ENCODE peak calls at places on chromosomes 12 and 14, in six cellular contexts. R, L, S, I, K and M are unnamed samples.
A peak's percentile ranks its signal among the peaks of the same experiment; 100 is the strongest.

GRCh38 chr14:79293482-79293881 is 917.8 kb downstream of the DIO2 start:
- DNase-seq in I (no peak), R (no peak), K (no peak), L (no peak), S (no peak), M (no peak)

GRCh38 chr12:29039013-29039412 is 110.1 kb upstream of the FAR2 start:
- DNase-seq in L (no peak), K (no peak), I (peak; percentile 72), S (no peak), R (no peak), M (no peak)

GRCh38 chr12:62600038-62600437 is 133.4 kb downstream of the MON2 start:
- DNase-seq in L (no peak), S (no peak), K (no peak), R (no peak), I (no peak), M (no peak)

GRCh38 chr12:18054925-18055324 is 35.1 kb downstream of the RERGL start:
- DNase-seq in I (no peak), S (no peak), R (no peak), K (no peak), L (no peak), M (no peak)

GRCh38 chr12:19244312-19244711 is 114.8 kb downstream of the PLEKHA5 start:
- DNase-seq in I (no peak), S (no peak), L (no peak), R (no peak), K (no peak), M (no peak)

GRCh38 chr14:61528591-61529021 is 166.7 kb upstream of the HIF1A start:
- DNase-seq in K (no peak), R (no peak), L (no peak), I (peak; percentile 81), S (no peak), M (peak; percentile 38)

GRCh38 chr14:80211143-80212024 is at the start of gene DIO2:
- DNase-seq in I (no peak), S (no peak), K (no peak), R (no peak), L (no peak), M (no peak)

GRCh38 chr12:39782026-39782545 is 162.5 kb upstream of the ABCD2 start:
- DNase-seq in K (no peak), S (no peak), L (no peak), R (no peak), I (no peak), M (no peak)

GRCh38 chr12:92827836-92828431 is 101.2 kb downstream of the EEA1 start:
- DNase-seq in K (peak; percentile 52), I (peak; percentile 20), R (peak; percentile 41), L (peak; percentile 37), S (peak; percentile 8), M (no peak)

GRCh38 chr12:57430117-57430930 is 519 bp downstream of the R3HDM2 start:
- DNase-seq in I (peak; percentile 22), S (peak; percentile 31), K (no peak), L (no peak), R (peak; percentile 65), M (no peak)

GRCh38 chr14:34722723-34723545 is 8.5 kb upstream of the CFL2 start:
- DNase-seq in S (peak; percentile 51), K (peak; percentile 76), L (peak; percentile 21), R (peak; percentile 39), I (peak; percentile 59), M (no peak)

GRCh38 chr12:8681129-8681902 is 16.5 kb upstream of the RIMKLB start:
- DNase-seq in S (no peak), I (no peak), K (no peak), L (no peak), R (no peak), M (peak; percentile 94)

GRCh38 chr14:23168246-23168645 is 15.2 kb downstream of the SLC7A8 start:
- DNase-seq in R (no peak), L (no peak), K (no peak), S (no peak), I (no peak), M (no peak)

GRCh38 chr14:59482120-59482434 is 2.1 kb downstream of the L3HYPDH start:
- DNase-seq in L (no peak), R (no peak), K (no peak), S (no peak), I (no peak), M (no peak)

GRCh38 chr12:102811125-102811737 is 105.8 kb downstream of the PAH start:
- DNase-seq in R (peak; percentile 58), K (peak; percentile 65), S (peak; percentile 39), L (no peak), I (no peak), M (no peak)

GRCh38 chr14:104664107-104664506 is 25.3 kb upstream of the INF2 start:
- DNase-seq in R (no peak), I (no peak), S (no peak), L (no peak), K (no peak), M (no peak)

GRCh38 chr12:53805067-53805466 is 53.3 kb upstream of the CISTR start:
- DNase-seq in S (no peak), L (no peak), R (no peak), I (no peak), K (no peak), M (no peak)

GRCh38 chr14:34867199-34867598 is 8.0 kb downstream of the BAZ1A start:
- DNase-seq in I (no peak), L (no peak), R (no peak), K (no peak), S (no peak), M (no peak)

GRCh38 chr12:116280590-116281290 is 3.2 kb upstream of the MED13L start:
- DNase-seq in L (no peak), S (no peak), K (no peak), I (no peak), R (no peak), M (no peak)

GRCh38 chr12:8156845-8157244 is at the start of gene ZNF705A:
- DNase-seq in I (peak; percentile 64), R (no peak), K (no peak), S (no peak), L (no peak), M (no peak)

GRCh38 chr14:54935958-54936357 is 33.3 kb upstream of the GCH1 start:
- DNase-seq in S (no peak), R (no peak), K (no peak), L (no peak), I (peak; percentile 29), M (peak; percentile 61)

GRCh38 chr12:60101715-60102114 is 505.9 kb downstream of the SLC16A7 start:
- DNase-seq in I (peak; percentile 64), S (no peak), R (no peak), K (no peak), L (no peak), M (peak; percentile 23)

GRCh38 chr12:56221233-56221756 is 427 bp downstream of the RNF41 start:
- DNase-seq in I (peak; percentile 38), S (peak; percentile 65), K (peak; percentile 75), L (no peak), R (peak; percentile 33), M (no peak)

GRCh38 chr14:83706555-83706954 is 1823.4 kb upstream of the FLRT2 start:
- DNase-seq in K (peak; percentile 14), R (no peak), I (no peak), L (no peak), S (peak; percentile 58), M (no peak)

GRCh38 chr12:109020750-109021380 is at the start of gene SVOP:
- DNase-seq in S (peak; percentile 94), K (peak; percentile 92), R (peak; percentile 95), I (peak; percentile 18), L (peak; percentile 4), M (peak; percentile 26)

GRCh38 chr12:91349451-91349850 is 166.8 kb upstream of the DCN start:
- DNase-seq in K (no peak), L (no peak), R (no peak), S (no peak), I (no peak), M (no peak)

GRCh38 chr12:101823891-101824290 is 6.9 kb downstream of the GNPTAB start:
- DNase-seq in L (peak; percentile 51), K (peak; percentile 75), R (peak; percentile 33), I (no peak), S (peak; percentile 20), M (no peak)

GRCh38 chr14:89616425-89617141 is 199.6 kb upstream of the FOXN3 start:
- DNase-seq in S (no peak), R (peak; percentile 26), L (no peak), I (no peak), K (no peak), M (no peak)

GRCh38 chr12:127620956-127621355 is 646.0 kb upstream of the TMEM132C start:
- DNase-seq in R (no peak), K (no peak), S (no peak), L (no peak), I (no peak), M (no peak)

GRCh38 chr12:118055144-118055557 is 5.8 kb downstream of the WSB2 start:
- DNase-seq in L (peak; percentile 54), S (no peak), R (peak; percentile 73), I (no peak), K (peak; percentile 59), M (no peak)

GRCh38 chr12:26736563-26737486 is 96.2 kb downstream of the ITPR2 start:
- DNase-seq in L (no peak), K (no peak), I (no peak), R (no peak), S (no peak), M (peak; percentile 36)